ENCODE peak calls at places on chromosomes 5 and 9, in ten cellular contexts. Y is AG04450; R is activated CD4-positive, alpha-beta T cell treated with anti-CD3 and anti-CD28 coated beads for 36 hours; D is cardiac muscle cell; T is K562; J is heart left ventricle; H is activated CD8-positive, alpha-beta memory T cell treated with anti-CD3 and anti-CD28 coated beads for 24 hours; X is NCI-H2081 treated with DMSO at 0.1 percent for 48 hours; Z is effector CD4-positive, alpha-beta T cell; B is NCI-H460. L is an unnamed sample.

GRCh38 chr5:82351754-82352145 is 73.6 kb upstream of the RPS23 start:
- DNase-seq in J (no peak), B (peak; percentile 67), X (no peak), Z (no peak), T (peak; percentile 76), D (peak; percentile 87), Y (peak; percentile 53), R (no peak), H (no peak), L (peak; percentile 69)

GRCh38 chr5:74113987-74114386 is 488.0 kb downstream of the ARHGEF28 start:
- DNase-seq in T (no peak), H (no peak), Y (no peak), D (no peak), X (no peak), R (no peak), J (no peak), B (no peak), Z (no peak), L (no peak)

GRCh38 chr5:170301901-170302728 is 4.5 kb upstream of the LCP2 start:
- DNase-seq in Y (no peak), T (peak; percentile 40), J (no peak), B (no peak), H (peak; percentile 55), X (no peak), D (no peak), Z (no peak), R (no peak), L (no peak)

GRCh38 chr5:173517648-173518047 is 98.8 kb downstream of the BOD1 start:
- DNase-seq in T (no peak), Y (no peak), H (no peak), Z (no peak), B (no peak), R (no peak), D (no peak), J (no peak), X (no peak), L (no peak)

GRCh38 chr5:64318175-64318574 is 152.5 kb downstream of the RNF180 start:
- DNase-seq in Z (no peak), X (no peak), H (no peak), J (no peak), B (no peak), R (no peak), D (no peak), Y (no peak), T (no peak), L (no peak)

GRCh38 chr5:165423697-165424299 is 1918.4 kb downstream of the MAT2B start:
- DNase-seq in X (no peak), B (no peak), J (no peak), Y (no peak), Z (no peak), R (no peak), D (no peak), T (no peak), H (no peak), L (no peak)

GRCh38 chr9:128160603-128160987 is 530 bp downstream of the BBLN start:
- DNase-seq in H (peak; percentile 86), R (peak; percentile 81), B (no peak), D (peak; percentile 22), J (peak; percentile 44), T (peak; percentile 84), Z (no peak), Y (no peak), X (no peak), L (no peak)

GRCh38 chr5:148224131-148224742 is 14.1 kb upstream of the MARCOL start:
- DNase-seq in Z (no peak), H (no peak), X (no peak), B (peak; percentile 55), T (no peak), J (no peak), D (no peak), R (no peak), Y (no peak), L (no peak)

GRCh38 chr9:30970186-30970585 is 1414.3 kb upstream of the ACO1 start:
- DNase-seq in D (no peak), Z (no peak), Y (no peak), X (no peak), R (no peak), B (no peak), H (no peak), J (no peak), T (no peak), L (no peak)

GRCh38 chr9:91163773-91164471 is 197.8 kb downstream of the AUH start:
- DNase-seq in D (no peak), B (no peak), X (no peak), H (peak; percentile 77), Z (no peak), J (no peak), T (no peak), R (peak; percentile 73), Y (no peak), L (no peak)

GRCh38 chr5:61055434-61056006 is 106.7 kb downstream of the SMIM15 start:
- DNase-seq in D (peak; percentile 74), J (no peak), Z (no peak), T (peak; percentile 35), Y (no peak), H (no peak), B (peak; percentile 44), R (no peak), X (peak; percentile 10), L (peak; percentile 35)

GRCh38 chr9:135275163-135275925 is 187.9 kb downstream of the OLFM1 start:
- DNase-seq in H (no peak), J (no peak), Z (no peak), X (no peak), Y (no peak), D (no peak), R (no peak), B (no peak), T (no peak), L (no peak)

GRCh38 chr5:53430618-53431252 is 49.7 kb upstream of the FST start:
- DNase-seq in X (no peak), Y (no peak), D (peak; percentile 82), J (no peak), R (no peak), B (peak; percentile 86), H (no peak), Z (no peak), T (peak; percentile 39), L (peak; percentile 16)

GRCh38 chr5:150147580-150148407 is 7.9 kb downstream of the PDGFRB start:
- DNase-seq in J (no peak), X (no peak), B (no peak), T (no peak), Z (no peak), Y (no peak), H (no peak), R (no peak), D (no peak), L (no peak)

GRCh38 chr9:134356496-134357470 is 30.5 kb downstream of the RXRA start:
- DNase-seq in J (no peak), Z (no peak), Y (no peak), H (no peak), T (peak; percentile 88), B (no peak), D (peak; percentile 62), R (no peak), X (no peak), L (no peak)

GRCh38 chr5:177020033-177020432 is 2.5 kb upstream of the ZNF346 start:
- DNase-seq in B (no peak), Z (no peak), Y (no peak), J (no peak), T (no peak), H (no peak), D (no peak), X (no peak), R (no peak), L (no peak)

GRCh38 chr5:31574777-31575176 is 42.7 kb downstream of the C5orf22 start:
- DNase-seq in X (no peak), T (no peak), Y (no peak), J (no peak), D (no peak), B (no peak), H (no peak), Z (no peak), R (no peak), L (no peak)

GRCh38 chr9:130714586-130715110 is 21.1 kb downstream of the EXOSC2 start:
- DNase-seq in B (no peak), T (no peak), D (no peak), Y (no peak), J (no peak), H (no peak), Z (no peak), R (no peak), X (no peak), L (no peak)

GRCh38 chr9:79256691-79257213 is 315.0 kb upstream of the TLE4 start:
- DNase-seq in Z (no peak), D (peak; percentile 38), T (no peak), B (no peak), X (peak; percentile 94), Y (no peak), J (no peak), H (no peak), R (no peak), L (peak; percentile 98)

GRCh38 chr5:115490601-115491000 is 54.0 kb downstream of the FEM1C start:
- DNase-seq in J (no peak), B (no peak), X (no peak), T (no peak), D (no peak), Z (no peak), R (peak; percentile 18), H (no peak), Y (no peak), L (no peak)

GRCh38 chr5:24998641-24999040 is 353.9 kb upstream of the CDH10 start:
- DNase-seq in R (no peak), D (no peak), Y (no peak), X (no peak), B (no peak), T (no peak), Z (no peak), H (no peak), J (no peak), L (no peak)

L was measured in HEK293T.